ENCODE peak calls at places on chromosomes 1 and 21, in five cellular contexts. O, I, D, S and E are unnamed samples. For H3K36me3, the result is how much of the 10 kb centered on the place peaks cover.

GRCh38 chr1:36885537-36886441 is 148.5 kb downstream of the GRIK3 start:
- DNase-seq in O (no peak), I (no peak), D (no peak), S (peak), E (no peak)

GRCh38 chr1:31381394-31382287 is 8.8 kb upstream of the FABP3 start:
- DNase-seq in O (no peak), I (no peak), D (no peak), S (peak), E (no peak)

GRCh38 chr1:172585348-172585747 is 52.4 kb downstream of the SUCO start:
- DNase-seq in O (no peak), I (no peak), D (peak), S (no peak), E (no peak)

GRCh38 chr1:181482001-181482430 is 1.3 kb upstream of the CACNA1E start:
- DNase-seq in O (no peak), I (no peak), D (no peak), S (no peak), E (no peak)

GRCh38 chr1:57088689-57089088 is 122.9 kb upstream of the C8B start:
- DNase-seq in O (no peak), I (no peak), D (no peak), S (no peak), E (no peak)

GRCh38 chr1:89725016-89725380 is 92.1 kb downstream of the LRRC8C start:
- DNase-seq in O (peak), I (no peak), D (peak), S (no peak), E (no peak)

GRCh38 chr1:64886877-64887276 is 79.5 kb downstream of the JAK1 start:
- DNase-seq in O (no peak), I (no peak), D (no peak), S (no peak), E (no peak)

GRCh38 chr1:156641761-156642264 is at the start of gene BCAN:
- DNase-seq in O (no peak), I (no peak), D (no peak), S (no peak), E (no peak)

GRCh38 chr1:160474392-160475242 is 48.4 kb downstream of the SLAMF6 start:
- DNase-seq in O (no peak), I (no peak), D (no peak), S (no peak), E (no peak)

GRCh38 chr1:158179301-158180041 is 1.2 kb upstream of the CD1D start:
- DNase-seq in O (no peak), I (no peak), D (no peak), S (no peak), E (no peak)

GRCh38 chr1:116853680-116854191 is 56.0 kb upstream of the PTGFRN start:
- DNase-seq in O (peak), I (no peak), D (peak), S (no peak), E (no peak)

GRCh38 chr1:246987083-246987690 is 20.7 kb downstream of the ZNF695 start:
- DNase-seq in O (no peak), I (no peak), D (no peak), S (no peak), E (no peak)

GRCh38 chr21:41975391-41976272 is 21.8 kb upstream of the C2CD2 start:
- DNase-seq in O (no peak), I (no peak), D (no peak), S (no peak), E (no peak)

GRCh38 chr1:28067523-28068090 is 20.8 kb downstream of the EYA3 start:
- DNase-seq in O (no peak), I (no peak), D (peak), S (no peak), E (no peak)

GRCh38 chr1:98049370-98050115 is 128.7 kb upstream of the DPYD start:
- DNase-seq in O (no peak), I (no peak), D (no peak), S (no peak), E (no peak)

GRCh38 chr1:248849152-248849551 is 9.7 kb downstream of the ZNF692 start:
- DNase-seq in O (no peak), I (no peak), D (no peak), S (peak), E (no peak)

GRCh38 chr1:248849637-248850036 is 9.2 kb downstream of the ZNF692 start:
- DNase-seq in O (no peak), I (no peak), D (no peak), S (peak), E (no peak)

GRCh38 chr1:248850536-248851251 is 8.2 kb downstream of the ZNF692 start:
- DNase-seq in O (no peak), I (no peak), D (no peak), S (peak), E (no peak)

GRCh38 chr1:248851390-248851789 is 7.5 kb downstream of the ZNF692 start:
- DNase-seq in O (no peak), I (no peak), D (no peak), S (peak), E (no peak)

GRCh38 chr1:248850124-248850523 is 8.8 kb downstream of the ZNF692 start:
- DNase-seq in O (no peak), I (no peak), D (no peak), S (peak), E (no peak)
- H3K36me3 ChIP-seq in O (under half), I (under half), D (under half), S (half or more), E (half or more)

GRCh38 chr1:1757422-1758058 is 20.7 kb downstream of the NADK start:
- DNase-seq in O (no peak), I (no peak), D (no peak), S (no peak), E (no peak)

GRCh38 chr1:1755426-1755825 is 22.8 kb downstream of the NADK start:
- DNase-seq in O (no peak), I (no peak), D (no peak), S (no peak), E (no peak)

GRCh38 chr1:1754051-1754815 is 24.0 kb downstream of the NADK start:
- DNase-seq in O (no peak), I (no peak), D (no peak), S (no peak), E (no peak)

GRCh38 chr1:1756661-1757421 is 21.4 kb downstream of the NADK start:
- DNase-seq in O (no peak), I (no peak), D (no peak), S (no peak), E (no peak)

DNA sequence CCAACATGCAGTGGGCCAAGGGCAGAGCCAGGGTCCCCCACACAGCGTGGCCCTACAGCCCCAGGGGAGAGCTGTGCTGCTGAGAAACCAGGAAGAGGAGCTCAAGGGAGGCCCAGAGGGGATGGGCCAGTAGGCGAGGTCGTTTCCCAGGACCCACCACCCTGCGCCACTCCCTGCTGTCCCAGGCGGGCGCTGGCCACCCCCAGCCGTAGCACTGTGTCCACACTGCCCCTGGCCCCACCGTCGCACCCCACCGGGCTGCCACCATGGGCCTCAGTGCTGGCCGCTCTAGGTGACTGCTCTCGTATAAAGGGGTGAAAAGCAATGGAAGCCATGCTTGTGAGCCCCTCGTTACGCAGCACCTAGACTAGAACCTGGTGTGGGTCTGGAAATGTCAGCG is 22.4 kb downstream of the NADK start:
- DNase-seq in O (no peak), I (no peak), D (no peak), S (no peak), E (no peak)
- H3K36me3 ChIP-seq in O (under half), I (under half), D (under half), S (half or more), E (half or more)

GRCh38 chr21:45010096-45010495 is 64.3 kb upstream of the ADARB1 start:
- DNase-seq in O (no peak), I (no peak), D (peak), S (no peak), E (no peak)

GRCh38 chr21:45012661-45013270 is 61.6 kb upstream of the ADARB1 start:
- DNase-seq in O (no peak), I (no peak), D (peak), S (no peak), E (no peak)

GRCh38 chr21:45011911-45012660 is 62.3 kb upstream of the ADARB1 start:
- DNase-seq in O (peak), I (peak), D (peak), S (no peak), E (no peak)

GRCh38 chr21:45010860-45011259 is 63.5 kb upstream of the ADARB1 start:
- DNase-seq in O (no peak), I (no peak), D (no peak), S (no peak), E (no peak)

GRCh38 chr21:45011426-45011825 is 63.0 kb upstream of the ADARB1 start:
- DNase-seq in O (no peak), I (no peak), D (no peak), S (no peak), E (no peak)
- H3K36me3 ChIP-seq in O (under half), I (under half), D (under half), S (under half), E (under half)

GRCh38 chr1:15543589-15544568 is 17.2 kb downstream of the DNAJC16 start:
- DNase-seq in O (no peak), I (no peak), D (no peak), S (no peak), E (no peak)

GRCh38 chr1:15541231-15541792 is 14.7 kb downstream of the DNAJC16 start:
- DNase-seq in O (no peak), I (no peak), D (no peak), S (no peak), E (no peak)

GRCh38 chr1:15542685-15543588 is 16.3 kb downstream of the DNAJC16 start:
- DNase-seq in O (no peak), I (no peak), D (no peak), S (peak), E (no peak)

GRCh38 chr1:15540201-15540600 is 13.6 kb downstream of the DNAJC16 start:
- DNase-seq in O (no peak), I (no peak), D (no peak), S (no peak), E (no peak)

DNA sequence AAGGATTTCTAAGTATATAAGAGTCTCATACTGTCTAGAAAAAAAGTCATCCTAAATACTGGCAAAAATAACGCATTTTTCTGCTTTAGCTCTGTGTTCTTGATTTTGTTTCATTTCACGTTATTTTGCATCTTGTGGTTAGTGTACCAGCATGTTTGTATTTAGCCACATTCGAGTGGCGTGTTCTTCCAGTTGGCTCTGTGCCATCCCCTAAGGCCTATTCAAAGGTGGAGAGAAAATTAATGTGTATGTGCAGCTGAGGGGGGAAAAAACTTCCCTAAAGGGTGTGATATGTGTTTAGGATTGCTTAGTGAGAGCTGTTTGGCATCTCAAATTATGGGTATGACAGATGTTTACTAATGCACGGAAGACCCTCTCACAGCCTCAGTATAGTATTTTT is 12.1 kb downstream of the DNAJC16 start:
- DNase-seq in O (no peak), I (no peak), D (no peak), S (no peak), E (peak)
- H3K36me3 ChIP-seq in O (under half), I (under half), D (under half), S (half or more), E (under half)

DNA sequence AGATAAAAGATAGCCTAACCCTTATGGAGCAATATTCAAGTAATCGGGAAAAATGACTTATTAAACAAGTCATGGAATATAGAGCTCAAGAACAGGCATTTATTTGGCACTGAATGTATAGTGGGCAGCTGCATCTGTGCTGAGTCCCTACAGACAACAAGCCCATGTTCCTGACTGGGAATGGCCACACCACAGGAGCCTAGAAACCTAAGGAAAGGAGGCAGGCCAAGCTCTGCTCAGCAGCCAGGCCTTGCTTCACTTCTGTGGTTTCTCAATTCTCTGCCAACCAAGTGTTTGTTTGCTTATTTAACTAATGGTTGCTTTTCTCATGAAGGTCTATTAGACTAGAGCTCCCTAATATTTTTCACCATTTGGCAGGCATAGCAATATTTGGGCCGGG is 21.5 kb downstream of the AK2 start:
- DNase-seq in O (no peak), I (no peak), D (no peak), S (no peak), E (no peak)
- H3K36me3 ChIP-seq in O (under half), I (under half), D (under half), S (half or more), E (half or more)

DNA sequence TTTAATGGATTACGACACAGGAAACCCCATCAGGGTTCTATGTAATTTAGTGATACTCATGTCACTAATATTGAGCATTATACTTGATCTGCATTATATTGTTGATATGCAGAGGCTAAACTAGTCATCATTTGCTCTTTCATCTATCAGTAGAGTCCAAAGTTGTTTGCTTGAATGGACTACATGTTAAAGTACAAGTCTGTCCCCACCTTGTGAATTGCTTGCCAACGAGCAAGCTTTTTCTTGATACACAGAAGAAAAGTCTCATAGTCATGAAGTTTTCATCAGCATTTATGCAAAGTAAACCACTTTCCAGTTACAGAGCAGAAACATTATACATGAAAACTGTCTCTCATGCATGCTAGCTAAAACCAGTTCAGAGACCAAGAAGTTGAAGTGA is 13.1 kb downstream of the SFPQ start:
- DNase-seq in O (no peak), I (no peak), D (no peak), S (no peak), E (no peak)
- H3K36me3 ChIP-seq in O (half or more), I (under half), D (under half), S (half or more), E (half or more)

DNA sequence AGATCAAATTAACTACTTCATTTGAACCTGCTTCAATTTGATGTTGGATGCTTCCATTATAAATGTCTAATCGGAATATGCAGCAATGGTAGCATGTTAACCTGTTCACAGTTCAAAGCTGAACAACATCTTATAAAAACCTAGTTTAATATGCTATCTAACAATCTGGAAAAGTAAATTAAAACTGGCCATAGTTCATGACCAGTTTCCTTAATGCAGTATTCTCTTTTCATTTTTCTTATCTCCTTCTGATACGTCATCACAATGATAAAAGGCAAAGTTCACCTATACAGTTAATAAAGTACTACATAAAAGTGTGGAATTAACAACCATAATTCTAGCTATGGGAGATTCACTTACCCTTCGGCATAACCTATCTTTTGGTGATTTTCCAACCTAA is 65.1 kb downstream of the IARS2 start:
- DNase-seq in O (no peak), I (no peak), D (no peak), S (no peak), E (no peak)
- H3K36me3 ChIP-seq in O (under half), I (under half), D (under half), S (half or more), E (under half)